ENCODE peak calls at places on chromosomes 2 and 18, in seven cellular contexts. One of them, this sample, is unnamed.

GRCh38 chr2:177161741-177162440 is 50.7 kb upstream of the HNRNPA3 start:
- DNase-seq in pancreas: no peak
- DNase-seq in endodermal cell: no peak
- DNase-seq in tibial artery: no peak
- DNase-seq in foreskin fibroblast: no peak
- DNase-seq in GM06990: no peak
- DNase-seq in lower lobe of right lung: no peak
- DNase-seq in this sample: peak; percentile 52

GRCh38 chr2:150150137-150150536 is 337.3 kb downstream of the RND3 start:
- DNase-seq in foreskin fibroblast: no peak
- DNase-seq in lower lobe of right lung: no peak
- DNase-seq in endodermal cell: no peak
- DNase-seq in pancreas: no peak
- DNase-seq in GM06990: no peak
- DNase-seq in tibial artery: no peak
- DNase-seq in this sample: no peak

GRCh38 chr2:3680548-3681345 is 22.6 kb upstream of the DCDC2C start:
- DNase-seq in foreskin fibroblast: no peak
- DNase-seq in lower lobe of right lung: no peak
- DNase-seq in GM06990: no peak
- DNase-seq in tibial artery: no peak
- DNase-seq in endodermal cell: no peak
- DNase-seq in pancreas: no peak
- DNase-seq in this sample: no peak

GRCh38 chr2:195574305-195574704 is 82.7 kb upstream of the SLC39A10 start:
- DNase-seq in GM06990: no peak
- DNase-seq in tibial artery: no peak
- DNase-seq in pancreas: no peak
- DNase-seq in lower lobe of right lung: no peak
- DNase-seq in foreskin fibroblast: no peak
- DNase-seq in endodermal cell: no peak
- DNase-seq in this sample: no peak

GRCh38 chr2:18891598-18892345 is 302.4 kb upstream of the NT5C1B start:
- DNase-seq in foreskin fibroblast: peak; percentile 33
- DNase-seq in GM06990: no peak
- DNase-seq in tibial artery: no peak
- DNase-seq in pancreas: no peak
- DNase-seq in endodermal cell: no peak
- DNase-seq in lower lobe of right lung: no peak
- DNase-seq in this sample: no peak

GRCh38 chr2:145652051-145652450 is 1132.1 kb upstream of the ZEB2 start:
- DNase-seq in GM06990: no peak
- DNase-seq in pancreas: no peak
- DNase-seq in tibial artery: no peak
- DNase-seq in foreskin fibroblast: peak; percentile 11
- DNase-seq in endodermal cell: no peak
- DNase-seq in lower lobe of right lung: no peak
- DNase-seq in this sample: no peak

GRCh38 chr18:61719676-61720075 is 173.1 kb downstream of the RNF152 start:
- DNase-seq in lower lobe of right lung: no peak
- DNase-seq in tibial artery: no peak
- DNase-seq in GM06990: no peak
- DNase-seq in endodermal cell: no peak
- DNase-seq in pancreas: no peak
- DNase-seq in foreskin fibroblast: no peak
- DNase-seq in this sample: no peak

GRCh38 chr2:54012538-54013141 is 41.8 kb upstream of the PSME4 start:
- DNase-seq in GM06990: no peak
- DNase-seq in tibial artery: no peak
- DNase-seq in pancreas: no peak
- DNase-seq in foreskin fibroblast: no peak
- DNase-seq in lower lobe of right lung: no peak
- DNase-seq in endodermal cell: no peak
- DNase-seq in this sample: no peak

GRCh38 chr2:234528410-234529150 is 31.7 kb upstream of the ARL4C start:
- DNase-seq in foreskin fibroblast: no peak
- DNase-seq in tibial artery: no peak
- DNase-seq in lower lobe of right lung: no peak
- DNase-seq in pancreas: no peak
- DNase-seq in GM06990: no peak
- DNase-seq in endodermal cell: no peak
- DNase-seq in this sample: no peak

GRCh38 chr18:79400091-79400590 is 4.4 kb downstream of the NFATC1 start:
- DNase-seq in tibial artery: peak; percentile 78
- DNase-seq in GM06990: no peak
- DNase-seq in pancreas: peak; percentile 83
- DNase-seq in endodermal cell: peak; percentile 86
- DNase-seq in lower lobe of right lung: peak; percentile 87
- DNase-seq in foreskin fibroblast: no peak
- DNase-seq in this sample: no peak

GRCh38 chr2:118169359-118170005 is 81.2 kb downstream of the INSIG2 start:
- DNase-seq in lower lobe of right lung: peak; percentile 65
- DNase-seq in GM06990: no peak
- DNase-seq in foreskin fibroblast: no peak
- DNase-seq in pancreas: no peak
- DNase-seq in endodermal cell: peak; percentile 55
- DNase-seq in tibial artery: peak; percentile 60
- DNase-seq in this sample: peak; percentile 16
- TF ChIP-seq CTCF in lower lobe of right lung: no peak
- TF ChIP-seq CTCF in GM06990: no peak
- TF ChIP-seq CTCF in foreskin fibroblast: peak; percentile 3
- TF ChIP-seq CTCF in pancreas: no peak
- TF ChIP-seq CTCF in endodermal cell: peak; percentile 47
- TF ChIP-seq CTCF in tibial artery: no peak
- TF ChIP-seq CTCF in this sample: no peak

GRCh38 chr2:64543006-64543697 is 19.0 kb downstream of the AFTPH start:
- DNase-seq in pancreas: no peak
- DNase-seq in tibial artery: no peak
- DNase-seq in endodermal cell: no peak
- DNase-seq in lower lobe of right lung: no peak
- DNase-seq in foreskin fibroblast: no peak
- DNase-seq in GM06990: no peak
- DNase-seq in this sample: peak; percentile 18
- TF ChIP-seq CTCF in pancreas: no peak
- TF ChIP-seq CTCF in tibial artery: no peak
- TF ChIP-seq CTCF in endodermal cell: no peak
- TF ChIP-seq CTCF in lower lobe of right lung: no peak
- TF ChIP-seq CTCF in foreskin fibroblast: no peak
- TF ChIP-seq CTCF in GM06990: no peak
- TF ChIP-seq CTCF in this sample: no peak

GRCh38 chr2:159773876-159774275 is 24.1 kb downstream of the CD302 start:
- DNase-seq in lower lobe of right lung: no peak
- DNase-seq in foreskin fibroblast: no peak
- DNase-seq in pancreas: no peak
- DNase-seq in tibial artery: no peak
- DNase-seq in GM06990: no peak
- DNase-seq in endodermal cell: no peak
- DNase-seq in this sample: no peak

GRCh38 chr2:159775006-159775405 is 23.0 kb downstream of the CD302 start:
- DNase-seq in pancreas: no peak
- DNase-seq in foreskin fibroblast: no peak
- DNase-seq in tibial artery: no peak
- DNase-seq in endodermal cell: no peak
- DNase-seq in GM06990: no peak
- DNase-seq in lower lobe of right lung: no peak
- DNase-seq in this sample: no peak

GRCh38 chr2:159773426-159773825 is 24.6 kb downstream of the CD302 start:
- DNase-seq in tibial artery: no peak
- DNase-seq in lower lobe of right lung: no peak
- DNase-seq in GM06990: no peak
- DNase-seq in foreskin fibroblast: no peak
- DNase-seq in endodermal cell: no peak
- DNase-seq in pancreas: no peak
- DNase-seq in this sample: no peak

GRCh38 chr2:159774370-159774990 is 23.5 kb downstream of the CD302 start:
- DNase-seq in endodermal cell: no peak
- DNase-seq in lower lobe of right lung: no peak
- DNase-seq in GM06990: no peak
- DNase-seq in tibial artery: no peak
- DNase-seq in pancreas: no peak
- DNase-seq in foreskin fibroblast: no peak
- DNase-seq in this sample: no peak

DNA sequence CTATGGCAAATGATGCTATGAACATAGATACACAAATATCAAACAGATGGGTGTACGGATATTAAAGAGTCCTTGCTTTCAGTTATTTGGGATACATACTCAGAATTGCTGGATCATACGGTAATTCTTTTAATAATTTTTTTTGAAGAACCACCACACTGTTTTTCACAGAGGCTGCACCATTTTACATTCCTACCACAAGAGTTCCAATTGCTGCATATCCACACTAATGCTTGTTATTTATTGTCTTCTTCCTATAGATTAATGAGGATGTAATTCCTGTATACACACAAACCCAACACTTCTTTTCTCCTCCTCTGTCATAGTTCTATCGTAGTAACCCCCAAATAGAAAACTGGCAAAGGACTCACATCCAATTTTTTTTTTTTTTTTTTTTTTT is 21.7 kb downstream of the CD302 start:
- DNase-seq in GM06990: no peak
- DNase-seq in endodermal cell: no peak
- DNase-seq in pancreas: no peak
- DNase-seq in foreskin fibroblast: no peak
- DNase-seq in lower lobe of right lung: no peak
- DNase-seq in tibial artery: no peak
- DNase-seq in this sample: no peak
- TF ChIP-seq CTCF in GM06990: no peak
- TF ChIP-seq CTCF in endodermal cell: peak; percentile 63
- TF ChIP-seq CTCF in pancreas: no peak
- TF ChIP-seq CTCF in foreskin fibroblast: peak; percentile 27
- TF ChIP-seq CTCF in lower lobe of right lung: no peak
- TF ChIP-seq CTCF in tibial artery: peak; percentile 10
- TF ChIP-seq CTCF in this sample: no peak

GRCh38 chr18:14975431-14975830 is 227.5 kb downstream of the ANKRD30B start:
- DNase-seq in lower lobe of right lung: no peak
- DNase-seq in pancreas: no peak
- DNase-seq in tibial artery: no peak
- DNase-seq in GM06990: no peak
- DNase-seq in foreskin fibroblast: no peak
- DNase-seq in endodermal cell: no peak
- DNase-seq in this sample: peak; percentile 69

GRCh38 chr18:14979875-14980274 is 231.9 kb downstream of the ANKRD30B start:
- DNase-seq in tibial artery: no peak
- DNase-seq in endodermal cell: no peak
- DNase-seq in foreskin fibroblast: no peak
- DNase-seq in pancreas: no peak
- DNase-seq in GM06990: no peak
- DNase-seq in lower lobe of right lung: no peak
- DNase-seq in this sample: no peak

GRCh38 chr18:14976736-14977430 is 228.9 kb downstream of the ANKRD30B start:
- DNase-seq in GM06990: no peak
- DNase-seq in lower lobe of right lung: no peak
- DNase-seq in tibial artery: no peak
- DNase-seq in foreskin fibroblast: no peak
- DNase-seq in pancreas: no peak
- DNase-seq in endodermal cell: no peak
- DNase-seq in this sample: peak; percentile 83

GRCh38 chr18:14978191-14978590 is 230.2 kb downstream of the ANKRD30B start:
- DNase-seq in endodermal cell: no peak
- DNase-seq in lower lobe of right lung: no peak
- DNase-seq in GM06990: no peak
- DNase-seq in pancreas: no peak
- DNase-seq in foreskin fibroblast: no peak
- DNase-seq in tibial artery: no peak
- DNase-seq in this sample: no peak

GRCh38 chr18:14978962-14979535 is 231.1 kb downstream of the ANKRD30B start:
- DNase-seq in GM06990: no peak
- DNase-seq in foreskin fibroblast: no peak
- DNase-seq in endodermal cell: peak; percentile 52
- DNase-seq in lower lobe of right lung: no peak
- DNase-seq in tibial artery: no peak
- DNase-seq in pancreas: no peak
- DNase-seq in this sample: peak; percentile 81
- TF ChIP-seq CTCF in GM06990: peak; percentile 5
- TF ChIP-seq CTCF in foreskin fibroblast: no peak
- TF ChIP-seq CTCF in endodermal cell: peak; percentile 13
- TF ChIP-seq CTCF in lower lobe of right lung: peak; percentile 27
- TF ChIP-seq CTCF in tibial artery: no peak
- TF ChIP-seq CTCF in pancreas: no peak
- TF ChIP-seq CTCF in this sample: peak; percentile 52

GRCh38 chr2:36662638-36663037 is 33.9 kb upstream of the VIT start:
- DNase-seq in foreskin fibroblast: no peak
- DNase-seq in tibial artery: no peak
- DNase-seq in endodermal cell: no peak
- DNase-seq in pancreas: no peak
- DNase-seq in GM06990: no peak
- DNase-seq in lower lobe of right lung: no peak
- DNase-seq in this sample: no peak

GRCh38 chr2:36663314-36663713 is 33.2 kb upstream of the VIT start:
- DNase-seq in GM06990: no peak
- DNase-seq in foreskin fibroblast: no peak
- DNase-seq in lower lobe of right lung: no peak
- DNase-seq in pancreas: no peak
- DNase-seq in endodermal cell: no peak
- DNase-seq in tibial artery: no peak
- DNase-seq in this sample: no peak

GRCh38 chr2:36667931-36668330 is 28.6 kb upstream of the VIT start:
- DNase-seq in GM06990: no peak
- DNase-seq in tibial artery: peak; percentile 29
- DNase-seq in lower lobe of right lung: no peak
- DNase-seq in foreskin fibroblast: no peak
- DNase-seq in endodermal cell: peak; percentile 82
- DNase-seq in pancreas: no peak
- DNase-seq in this sample: no peak

GRCh38 chr2:36659872-36660312 is 36.6 kb upstream of the VIT start:
- DNase-seq in foreskin fibroblast: no peak
- DNase-seq in GM06990: no peak
- DNase-seq in endodermal cell: no peak
- DNase-seq in tibial artery: no peak
- DNase-seq in lower lobe of right lung: no peak
- DNase-seq in pancreas: no peak
- DNase-seq in this sample: no peak

GRCh38 chr2:36663851-36664715 is 32.4 kb upstream of the VIT start:
- DNase-seq in GM06990: no peak
- DNase-seq in foreskin fibroblast: peak; percentile 64
- DNase-seq in endodermal cell: peak; percentile 61
- DNase-seq in pancreas: no peak
- DNase-seq in tibial artery: no peak
- DNase-seq in lower lobe of right lung: no peak
- DNase-seq in this sample: peak; percentile 81
- TF ChIP-seq CTCF in GM06990: peak; percentile 71
- TF ChIP-seq CTCF in foreskin fibroblast: peak; percentile 67
- TF ChIP-seq CTCF in endodermal cell: peak; percentile 91
- TF ChIP-seq CTCF in pancreas: peak; percentile 61
- TF ChIP-seq CTCF in tibial artery: peak; percentile 75
- TF ChIP-seq CTCF in lower lobe of right lung: peak; percentile 71
- TF ChIP-seq CTCF in this sample: peak; percentile 64

This sample was measured in MCF 10A.